ENCODE peak calls at places on chromosomes 16 and 17, in four cellular contexts. U, R, O and X are unnamed samples.

GRCh38 chr17:65564793-65565192 is 3.3 kb upstream of the AXIN2 start:
- DNase-seq in R (no peak), U (no peak), O (no peak), X (no peak)

GRCh38 chr16:51697454-51697853 is 546.4 kb upstream of the SALL1 start:
- DNase-seq in U (no peak), O (no peak), R (no peak), X (no peak)

GRCh38 chr17:66304304-66305174 is 2.1 kb downstream of the PRKCA start:
- DNase-seq in U (peak), O (peak), R (no peak), X (peak)

GRCh38 chr16:69520800-69521602 is 44.8 kb upstream of the NFAT5 start:
- DNase-seq in R (no peak), O (no peak), U (no peak), X (no peak)

GRCh38 chr17:28468781-28469180 is 4.7 kb upstream of the SLC13A2 start:
- DNase-seq in O (no peak), R (no peak), U (no peak), X (no peak)

GRCh38 chr16:79658301-79659001 is 57.9 kb upstream of the MAF start:
- DNase-seq in O (no peak), R (no peak), U (peak), X (no peak)

GRCh38 chr17:79944251-79944812 is 91.3 kb downstream of the TBC1D16 start:
- DNase-seq in O (no peak), R (no peak), U (no peak), X (no peak)

GRCh38 chr16:88638323-88639230 is at the start of gene IL17C:
- DNase-seq in R (no peak), U (peak), O (no peak), X (no peak)

GRCh38 chr17:19313066-19313745 is 49.3 kb downstream of the B9D1 start:
- DNase-seq in U (no peak), R (no peak), O (no peak), X (no peak)

GRCh38 chr17:9360610-9361571 is 214.7 kb downstream of the STX8 start:
- DNase-seq in R (no peak), O (peak), U (no peak), X (no peak)

GRCh38 chr17:13002761-13003453 is 14.9 kb downstream of the ELAC2 start:
- DNase-seq in R (peak), U (peak), O (peak), X (peak)

GRCh38 chr17:73667184-73667959 is 23.1 kb upstream of the SDK2 start:
- DNase-seq in O (no peak), U (no peak), R (no peak), X (no peak)

GRCh38 chr16:10880609-10881452 is 3.8 kb downstream of the CIITA start:
- DNase-seq in U (no peak), R (no peak), O (no peak), X (no peak)

DNA sequence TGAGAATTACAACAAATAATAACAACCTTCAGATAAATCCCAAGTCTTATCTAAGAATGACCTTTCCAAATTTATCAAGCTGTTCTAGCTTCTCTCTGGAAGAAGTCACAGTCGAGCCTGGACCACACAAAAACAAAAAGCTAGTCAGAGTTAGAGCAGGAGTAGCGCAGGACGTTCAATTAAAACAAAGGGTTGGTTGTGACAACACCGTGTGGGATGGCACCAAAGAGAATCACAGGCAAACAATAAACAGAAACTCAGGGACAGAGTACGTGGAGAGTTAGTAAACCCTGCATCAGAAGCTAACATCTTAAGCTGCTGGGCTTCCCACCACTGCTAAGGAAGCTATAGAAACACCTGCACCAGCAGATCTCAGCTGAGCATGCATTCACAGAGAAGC is 23.8 kb downstream of the ARHGAP17 start:
- DNase-seq in R (no peak), U (no peak), O (no peak), X (peak)
- H3K27ac ChIP-seq in R (peak), U (no peak), O (peak), X (peak)

GRCh38 chr16:31143036-31143888 is 6.6 kb downstream of the PRSS36 start:
- DNase-seq in U (no peak), R (no peak), O (no peak), X (no peak)

GRCh38 chr16:31143889-31144148 is 6.0 kb downstream of the PRSS36 start:
- DNase-seq in U (no peak), R (no peak), O (no peak), X (no peak)

GRCh38 chr16:31145398-31145990 is 4.4 kb downstream of the PRSS36 start:
- DNase-seq in U (no peak), R (no peak), O (no peak), X (no peak)

GRCh38 chr16:31141489-31142108 is 6.1 kb upstream of the PRSS8 start:
- DNase-seq in R (peak), O (peak), U (no peak), X (no peak)

DNA sequence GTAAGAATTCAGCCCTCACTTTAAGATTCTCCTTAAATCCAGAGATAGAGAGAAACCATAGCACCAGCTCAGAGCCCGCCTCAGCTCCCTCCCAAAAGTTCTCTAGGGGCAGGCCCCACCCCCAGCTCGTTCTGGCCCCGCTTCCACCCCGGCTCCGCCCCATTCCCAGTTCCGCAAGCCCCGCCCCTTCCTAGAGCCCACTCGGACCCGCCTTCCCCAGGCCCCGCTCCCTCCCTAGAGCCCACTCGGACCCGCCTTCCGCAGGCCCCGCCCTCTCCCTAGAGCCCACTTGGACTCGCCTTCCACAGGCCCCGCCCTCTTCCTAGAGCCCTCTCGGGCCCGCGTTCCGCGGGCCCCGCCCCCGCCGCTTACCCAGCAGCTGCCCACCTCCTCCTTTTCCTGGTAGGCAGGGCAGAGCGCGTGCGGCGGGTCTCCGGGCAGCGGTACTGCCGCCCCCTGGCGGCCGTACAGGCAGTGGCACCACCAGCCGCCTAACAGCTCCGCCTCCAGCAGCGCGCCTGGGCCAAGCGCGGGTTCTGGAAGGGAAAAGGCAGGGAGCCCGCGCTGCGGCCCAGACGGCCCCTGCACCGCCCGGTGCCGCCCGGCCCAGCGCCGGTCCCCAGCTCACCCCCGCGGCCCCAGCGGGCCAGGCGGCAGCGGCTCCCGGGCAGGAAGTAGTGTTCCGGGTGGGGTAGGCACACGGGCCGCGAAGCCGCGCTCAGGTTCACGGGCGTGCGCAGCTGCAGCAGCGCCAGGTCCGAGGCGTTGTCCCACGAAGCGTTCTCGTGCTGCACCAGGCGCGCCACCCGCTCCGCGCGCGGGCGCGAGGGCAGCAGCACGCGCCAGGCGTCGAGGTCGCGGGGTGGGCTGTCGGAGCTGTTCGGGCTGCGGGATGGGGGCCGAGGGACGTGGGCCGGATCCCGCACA is 6.8 kb upstream of the PRSS8 start:
- DNase-seq in U (peak), R (peak), O (peak), X (peak)
- H3K27ac ChIP-seq in U (peak), R (peak), O (peak), X (peak)

DNA sequence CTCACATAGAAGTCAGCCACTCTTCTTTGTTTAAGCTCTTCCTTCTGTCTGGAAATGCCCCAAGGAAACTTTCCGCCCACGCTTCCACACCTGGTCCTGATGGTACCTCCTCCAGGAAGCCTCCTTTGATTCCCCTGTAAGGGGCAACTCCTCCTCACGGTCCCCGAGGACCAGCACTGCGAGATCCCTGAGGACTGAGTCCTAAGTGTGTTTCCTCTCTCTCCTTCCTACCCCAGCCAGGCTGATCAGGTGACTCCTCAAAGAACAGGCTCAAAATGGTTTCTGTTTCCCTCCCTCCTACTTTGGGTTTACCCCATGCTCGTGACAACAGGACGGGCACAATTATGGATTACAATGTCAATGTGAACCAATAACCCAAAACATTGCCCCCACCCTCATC is 63.0 kb upstream of the MED9 start:
- DNase-seq in U (no peak), R (no peak), O (no peak), X (no peak)
- H3K27ac ChIP-seq in U (no peak), R (peak), O (no peak), X (no peak)

GRCh38 chr16:6481894-6482293 is 850.8 kb upstream of the RBFOX1 start:
- DNase-seq in O (no peak), U (no peak), R (no peak), X (no peak)
- H3K27ac ChIP-seq in O (no peak), U (no peak), R (no peak), X (no peak)

GRCh38 chr17:44826123-44826790 is 3.8 kb downstream of the GJC1 start:
- DNase-seq in U (no peak), O (no peak), R (no peak), X (peak)

GRCh38 chr17:44820631-44821196 is 9.4 kb downstream of the GJC1 start:
- DNase-seq in U (peak), O (no peak), R (no peak), X (peak)
- H3K27ac ChIP-seq in U (peak), O (no peak), R (peak), X (peak)

GRCh38 chr17:47718634-47719405 is 14.2 kb upstream of the TBX21 start:
- DNase-seq in R (no peak), U (no peak), O (no peak), X (no peak)
- H3K27ac ChIP-seq in R (no peak), U (no peak), O (no peak), X (no peak)

GRCh38 chr17:68733241-68734176 is 132.3 kb upstream of the FAM20A start:
- DNase-seq in O (no peak), R (no peak), U (no peak), X (peak)
- H3K27ac ChIP-seq in O (no peak), R (peak), U (no peak), X (peak)

GRCh38 chr16:82331974-82332750 is 162.1 kb upstream of the MPHOSPH6 start:
- DNase-seq in O (no peak), U (no peak), R (no peak), X (no peak)

GRCh38 chr16:82329070-82329469 is 159.0 kb upstream of the MPHOSPH6 start:
- DNase-seq in R (no peak), O (no peak), U (no peak), X (no peak)

GRCh38 chr16:82331397-82331796 is 161.4 kb upstream of the MPHOSPH6 start:
- DNase-seq in U (no peak), R (no peak), O (no peak), X (no peak)

DNA sequence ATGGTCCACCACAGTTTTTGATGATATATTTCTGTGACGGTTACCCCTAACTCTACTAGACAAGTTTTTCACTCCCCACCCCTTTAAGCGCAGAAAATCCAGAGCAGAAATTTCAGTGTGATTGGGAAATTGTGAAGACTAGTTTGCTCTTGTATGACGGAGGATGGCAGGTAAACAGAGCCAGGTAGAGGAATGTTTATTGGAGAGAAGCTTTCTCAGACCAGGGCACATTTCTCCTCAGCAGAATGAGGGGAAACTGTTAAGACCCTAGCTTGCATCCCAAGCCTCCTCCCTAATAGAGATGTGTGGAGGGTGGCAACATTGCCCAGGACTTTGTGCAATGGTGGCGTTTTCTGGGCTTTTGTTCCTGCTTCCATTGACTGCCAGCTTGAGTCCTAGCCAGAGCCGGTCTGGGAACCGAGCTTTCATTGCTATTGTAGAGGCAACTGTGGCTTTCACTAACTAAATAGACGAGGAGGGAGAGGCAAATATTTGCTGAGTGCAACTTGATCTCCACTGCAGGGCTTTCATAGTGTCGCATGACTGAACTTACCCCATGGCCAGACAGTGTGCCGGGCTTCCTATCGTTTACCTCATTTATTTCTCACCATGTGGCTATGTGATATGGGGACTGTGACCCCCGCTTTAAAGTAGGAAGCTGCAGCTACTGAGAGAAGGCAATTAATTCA is 159.6 kb upstream of the MPHOSPH6 start:
- DNase-seq in R (no peak), O (no peak), U (no peak), X (no peak)
- H3K27ac ChIP-seq in R (no peak), O (no peak), U (no peak), X (no peak)

GRCh38 chr17:21232033-21232749 is 18.2 kb upstream of the TMEM11 start:
- DNase-seq in U (no peak), R (no peak), O (no peak), X (no peak)

GRCh38 chr17:21228845-21229244 is 14.9 kb upstream of the TMEM11 start:
- DNase-seq in O (no peak), U (no peak), R (peak), X (no peak)

GRCh38 chr17:21223086-21223485 is 9.1 kb upstream of the TMEM11 start:
- DNase-seq in R (no peak), U (no peak), O (no peak), X (no peak)

GRCh38 chr17:21231533-21231932 is 17.6 kb upstream of the TMEM11 start:
- DNase-seq in O (no peak), U (no peak), R (peak), X (no peak)

GRCh38 chr17:21228111-21228510 is 14.2 kb upstream of the TMEM11 start:
- DNase-seq in O (no peak), R (peak), U (no peak), X (no peak)
- H3K27ac ChIP-seq in O (no peak), R (no peak), U (no peak), X (no peak)